ENCODE peak calls at places on chromosomes 12 and 14, in four cellular contexts. Q, S, R and B are unnamed samples. For H3K4me1, the result is how much of the 10 kb centered on the place peaks cover.

GRCh38 chr12:65656904-65657351 is 167.4 kb upstream of the HMGA2 start:
- DNase-seq in Q (no peak), S (peak), R (no peak), B (no peak)

GRCh38 chr12:62250671-62251608 is 9.3 kb upstream of the USP15 start:
- DNase-seq in Q (no peak), S (peak), R (no peak), B (peak)

GRCh38 chr14:80901813-80902212 is 39.7 kb downstream of the CEP128 start:
- DNase-seq in Q (no peak), S (no peak), R (no peak), B (no peak)

GRCh38 chr12:46292754-46293402 is 24.0 kb upstream of the SLC38A1 start:
- DNase-seq in Q (no peak), S (no peak), R (no peak), B (no peak)

GRCh38 chr14:35533357-35534129 is 421 bp upstream of the INSM2 start:
- DNase-seq in Q (peak), S (peak), R (peak), B (peak)

GRCh38 chr12:93784339-93785086 is 107.3 kb downstream of the CRADD start:
- DNase-seq in Q (no peak), S (peak), R (no peak), B (peak)

GRCh38 chr12:95731519-95731958 is 59.0 kb downstream of the NTN4 start:
- DNase-seq in Q (no peak), S (no peak), R (no peak), B (no peak)

GRCh38 chr12:21697829-21698630 is 40.4 kb upstream of the LDHB start:
- DNase-seq in Q (no peak), S (peak), R (no peak), B (peak)

GRCh38 chr12:3168775-3169221 is 91.6 kb downstream of the TSPAN9 start:
- DNase-seq in Q (no peak), S (peak), R (no peak), B (peak)

GRCh38 chr14:88792572-88793258 is at the start of gene EML5:
- DNase-seq in Q (peak), S (peak), R (peak), B (peak)

GRCh38 chr12:22746720-22747119 is 121.7 kb downstream of the ETNK1 start:
- DNase-seq in Q (no peak), S (no peak), R (no peak), B (no peak)

GRCh38 chr14:77052281-77053044 is 24.0 kb upstream of the IRF2BPL start:
- DNase-seq in Q (no peak), S (no peak), R (no peak), B (no peak)

GRCh38 chr12:21656931-21657335 is 709 bp downstream of the LDHB start:
- DNase-seq in Q (peak), S (peak), R (no peak), B (peak)

GRCh38 chr12:57836442-57837375 is 9.8 kb downstream of the CTDSP2 start:
- DNase-seq in Q (peak), S (peak), R (no peak), B (peak)

GRCh38 chr14:20606902-20607242 is 15.7 kb upstream of the RNASE12 start:
- DNase-seq in Q (no peak), S (no peak), R (no peak), B (no peak)

GRCh38 chr12:98532687-98533304 is 17.4 kb downstream of the TMPO start:
- DNase-seq in Q (no peak), S (peak), R (no peak), B (peak)

GRCh38 chr14:54498095-54498531 is 9.3 kb upstream of the GMFB start:
- DNase-seq in Q (no peak), S (no peak), R (no peak), B (no peak)

GRCh38 chr14:70856851-70857498 is 47.7 kb upstream of the MAP3K9 start:
- DNase-seq in Q (no peak), S (peak), R (no peak), B (no peak)

GRCh38 chr14:24113801-24114535 is 609 bp upstream of the DCAF11 start:
- DNase-seq in Q (peak), S (peak), R (peak), B (peak)

GRCh38 chr12:90205165-90205564 is 496.5 kb upstream of the ATP2B1 start:
- DNase-seq in Q (no peak), S (no peak), R (no peak), B (no peak)

GRCh38 chr12:90207799-90208198 is 499.2 kb upstream of the ATP2B1 start:
- DNase-seq in Q (no peak), S (no peak), R (no peak), B (no peak)

GRCh38 chr12:90203556-90203955 is 494.9 kb upstream of the ATP2B1 start:
- DNase-seq in Q (no peak), S (no peak), R (no peak), B (no peak)

GRCh38 chr12:90211017-90211416 is 502.4 kb upstream of the ATP2B1 start:
- DNase-seq in Q (no peak), S (peak), R (no peak), B (no peak)

DNA sequence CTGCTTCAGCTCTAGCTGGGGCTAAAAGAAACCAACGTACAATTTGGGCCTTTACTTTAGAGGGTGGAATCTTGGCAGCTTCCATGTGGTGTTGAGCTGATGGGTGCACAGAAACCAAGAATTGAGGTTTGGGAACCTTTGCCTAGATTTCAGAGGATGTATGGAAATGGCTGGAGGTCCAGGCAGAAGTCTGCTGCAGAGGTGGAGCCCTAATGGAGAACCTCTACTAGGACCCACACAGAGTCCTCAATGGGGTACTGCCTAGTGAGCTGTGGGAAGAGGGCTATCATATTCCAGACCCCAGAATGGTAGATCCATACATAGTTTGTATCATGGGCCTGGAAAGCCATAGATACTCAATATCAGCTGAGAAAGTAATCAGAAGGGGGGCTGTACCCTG is 500.4 kb upstream of the ATP2B1 start:
- DNase-seq in Q (no peak), S (no peak), R (no peak), B (no peak)
- H3K56ac ChIP-seq in Q (no peak), S (no peak), R (no peak), B (no peak)

DNA sequence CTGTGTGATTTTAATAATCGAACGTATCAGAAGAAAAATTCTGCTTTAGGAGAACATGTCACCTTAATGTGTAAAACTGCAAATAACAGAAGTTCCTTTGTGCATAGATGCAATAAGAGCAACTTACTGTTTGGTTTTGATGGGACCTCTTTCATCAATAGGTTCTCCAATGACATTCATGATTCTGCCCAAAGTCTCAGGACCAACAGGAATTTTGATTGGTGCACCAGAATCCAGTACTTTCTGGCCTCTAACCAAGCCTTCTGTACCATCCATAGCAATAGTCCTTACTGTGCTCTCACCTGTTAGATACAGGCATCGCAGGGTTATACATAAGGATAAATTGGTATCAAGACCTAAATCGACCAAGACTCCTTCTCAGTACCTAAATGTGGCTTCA is 1.1 kb downstream of the ATP5F1B start:
- DNase-seq in Q (no peak), S (no peak), R (no peak), B (no peak)
- H3K4me1 ChIP-seq in Q (under half), S (under half), R (under half), B (under half)

DNA sequence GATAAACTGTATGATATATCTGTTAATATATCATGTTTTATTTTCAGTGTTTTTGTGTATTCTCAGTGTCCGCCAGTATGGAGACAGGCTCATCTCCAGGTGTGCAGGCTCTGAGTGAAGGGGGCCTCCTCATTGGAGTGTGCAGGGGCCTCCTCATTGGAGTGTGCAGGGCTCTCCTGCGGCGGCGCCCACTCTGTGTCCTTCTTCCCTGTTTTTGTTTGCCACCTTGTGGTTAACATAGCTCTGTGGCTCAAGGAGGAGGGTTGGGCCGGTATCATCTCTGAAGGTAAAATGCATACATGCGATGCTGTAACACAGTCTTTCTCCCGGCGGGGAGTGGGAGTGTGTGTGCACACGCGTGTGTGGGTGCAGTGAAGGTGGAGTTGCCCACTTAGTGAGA is 429.5 kb downstream of the ZFP36L1 start:
- DNase-seq in Q (no peak), S (no peak), R (no peak), B (peak)
- H2BK120ac ChIP-seq in Q (no peak), S (no peak), R (peak), B (no peak)

DNA sequence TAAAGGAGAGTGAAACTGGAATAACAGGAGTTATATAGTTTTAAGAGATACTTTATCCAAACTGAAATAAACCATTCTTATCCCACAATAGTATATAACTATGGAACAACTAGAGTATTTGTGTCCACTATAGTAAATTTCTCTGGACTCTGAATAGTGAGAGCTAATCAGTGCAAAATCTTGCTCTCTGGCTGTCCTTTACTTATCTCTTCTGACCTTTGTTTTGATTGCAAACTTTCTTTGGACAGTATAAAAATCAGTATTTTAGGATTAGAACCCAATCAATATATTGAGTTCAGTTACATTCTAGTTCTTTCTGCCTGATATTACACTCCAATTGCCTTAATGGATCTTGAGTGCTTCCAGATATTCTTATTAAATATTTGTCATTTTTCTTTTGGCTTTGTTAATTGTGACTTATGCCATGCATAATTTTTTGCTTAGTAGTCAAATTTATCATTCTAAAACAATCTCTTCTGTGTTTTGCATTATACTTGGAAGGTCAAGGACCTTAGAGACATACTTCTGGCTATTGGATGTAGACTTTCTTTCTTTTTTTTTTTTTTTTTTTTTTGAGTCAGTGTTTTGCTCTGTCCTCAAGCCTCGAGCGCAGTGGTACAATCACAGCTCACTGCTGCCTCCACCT is 89.9 kb upstream of the AMN1 start:
- DNase-seq in Q (no peak), S (no peak), R (no peak), B (no peak)
- H3K56ac ChIP-seq in Q (no peak), S (no peak), R (no peak), B (no peak)

GRCh38 chr12:12167847-12168246 is 97.1 kb downstream of the BCL2L14 start:
- DNase-seq in Q (no peak), S (no peak), R (no peak), B (no peak)
- H3K4me1 ChIP-seq in Q (under half), S (under half), R (under half), B (under half)

GRCh38 chr12:52171950-52172512 is 19.8 kb downstream of the KRT80 start:
- DNase-seq in Q (peak), S (peak), R (peak), B (peak)
- H2BK120ac ChIP-seq in Q (no peak), S (peak), R (no peak), B (no peak)

DNA sequence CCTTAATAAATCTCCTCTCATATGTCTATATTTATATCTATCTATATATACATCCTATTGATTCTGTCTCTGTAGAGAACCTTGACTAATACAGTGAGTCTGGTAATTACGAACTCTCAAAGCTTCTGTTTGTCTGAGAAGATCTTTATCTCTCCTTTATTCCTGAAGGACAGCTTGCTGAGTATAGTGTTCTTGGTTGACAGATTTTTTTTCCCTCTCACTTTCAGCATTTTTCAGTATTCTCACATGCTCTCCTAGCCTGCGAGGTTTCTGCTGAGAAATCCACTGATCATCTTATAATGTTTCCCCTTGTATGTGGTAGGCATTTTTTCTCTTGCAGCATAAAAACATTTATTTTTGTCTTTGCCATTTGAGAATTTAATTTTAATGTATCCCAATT is 67.1 kb downstream of the GPHN start:
- DNase-seq in Q (no peak), S (no peak), R (no peak), B (no peak)
- H3K56ac ChIP-seq in Q (no peak), S (no peak), R (no peak), B (no peak)